ENCODE peak calls at places on chromosomes 16 and 17, in four cellular contexts. J is osteocyte, C is Calu3, N is RWPE1. W is an unnamed sample.

GRCh38 chr17:67386965-67387551 is 10.0 kb downstream of the PITPNC1 start:
- DNase-seq in J (no peak), C (peak; percentile 78), N (no peak), W (peak; percentile 37)

GRCh38 chr17:44331249-44331760 is 6.7 kb upstream of the SLC25A39 start:
- DNase-seq in J (no peak), C (peak; percentile 91), N (no peak), W (peak; percentile 59)

GRCh38 chr16:70380205-70380918 is 33.7 kb downstream of the DDX19A start:
- DNase-seq in J (peak; percentile 95), C (peak; percentile 68), N (peak; percentile 67), W (peak; percentile 82)

GRCh38 chr16:8678068-8678927 is 3.9 kb downstream of the ABAT start:
- DNase-seq in J (no peak), C (no peak), N (peak; percentile 90), W (peak; percentile 52)

GRCh38 chr16:29198731-29199521 is 207.6 kb downstream of the NPIPB11 start:
- DNase-seq in J (peak; percentile 80), C (no peak), N (no peak), W (no peak)

GRCh38 chr17:49528966-49529365 is 33.9 kb downstream of the NGFR start:
- DNase-seq in J (no peak), C (no peak), N (no peak), W (no peak)

GRCh38 chr16:82936941-82937551 is 310.3 kb downstream of the CDH13 start:
- DNase-seq in J (no peak), C (no peak), N (peak; percentile 13), W (no peak)

GRCh38 chr16:30658731-30659506 is 688 bp downstream of the FBRS start:
- DNase-seq in J (peak; percentile 91), C (peak; percentile 83), N (peak; percentile 87), W (peak; percentile 94)

GRCh38 chr17:32445075-32445427 is 741 bp downstream of the PSMD11 start:
- DNase-seq in J (no peak), C (peak; percentile 44), N (peak; percentile 78), W (peak; percentile 60)

GRCh38 chr16:8949536-8950418 is 13.9 kb downstream of the USP7 start:
- DNase-seq in J (no peak), C (no peak), N (no peak), W (no peak)

GRCh38 chr16:21950782-21951521 is 2.2 kb upstream of the UQCRC2 start:
- DNase-seq in J (no peak), C (peak; percentile 40), N (peak; percentile 26), W (peak; percentile 22)

GRCh38 chr17:67751101-67752074 is 33.7 kb downstream of the NOL11 start:
- DNase-seq in J (peak; percentile 80), C (no peak), N (peak; percentile 18), W (no peak)

GRCh38 chr16:3611145-3611977 is at the start of gene SLX4:
- DNase-seq in J (peak; percentile 98), C (peak; percentile 95), N (peak; percentile 99), W (peak; percentile 78)
- TF ChIP-seq CTCF in J (no peak), C (no peak), N (no peak), W (no peak)

GRCh38 chr16:66512589-66513404 is 37.1 kb downstream of the TK2 start:
- DNase-seq in J (no peak), C (peak; percentile 66), N (no peak), W (peak; percentile 26)

GRCh38 chr16:66517586-66518263 is 32.2 kb downstream of the TK2 start:
- DNase-seq in J (no peak), C (no peak), N (no peak), W (no peak)

GRCh38 chr16:66516808-66517585 is 32.9 kb downstream of the TK2 start:
- DNase-seq in J (peak; percentile 91), C (peak; percentile 98), N (peak; percentile 96), W (peak; percentile 98)

GRCh38 chr16:66516172-66516807 is 33.6 kb downstream of the TK2 start:
- DNase-seq in J (no peak), C (peak; percentile 35), N (no peak), W (no peak)

DNA sequence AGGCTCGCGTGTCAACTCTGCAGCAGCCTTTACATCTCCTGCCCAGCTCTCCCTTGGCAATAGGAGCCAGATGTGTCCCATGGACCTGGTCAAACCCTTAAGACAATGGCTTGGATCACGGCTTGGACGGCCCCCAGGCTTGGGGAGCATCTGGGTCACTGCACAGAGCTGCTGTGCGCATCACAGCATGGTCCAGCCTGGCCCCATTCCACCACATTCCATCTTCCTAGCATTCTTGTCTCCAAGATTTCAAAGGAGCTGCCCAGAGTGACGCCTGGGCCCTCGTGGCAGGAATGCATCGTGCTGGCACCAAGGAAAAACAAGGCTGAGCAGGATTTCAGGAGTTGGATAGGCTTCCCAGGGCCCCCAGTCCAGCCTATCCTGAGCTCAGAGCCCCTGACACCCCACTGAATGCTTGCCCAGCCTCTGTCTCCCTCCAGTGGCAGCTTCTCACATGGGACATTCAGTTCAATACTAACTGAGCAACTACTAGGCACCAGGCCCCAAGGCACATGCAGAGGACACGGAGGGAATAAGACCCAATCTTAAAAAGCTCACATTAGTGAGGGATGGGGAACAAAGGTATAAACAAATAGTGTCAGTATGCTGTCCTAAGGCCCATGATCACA is 34.3 kb downstream of the TK2 start:
- DNase-seq in J (no peak), C (peak; percentile 62), N (no peak), W (peak; percentile 76)
- TF ChIP-seq CTCF in J (peak; percentile 56), C (peak; percentile 34), N (no peak), W (peak; percentile 84)

GRCh38 chr16:3980311-3981111 is 100.0 kb upstream of the CREBBP start:
- DNase-seq in J (no peak), C (no peak), N (peak; percentile 39), W (peak; percentile 65)

GRCh38 chr16:3982216-3982615 is 101.7 kb upstream of the CREBBP start:
- DNase-seq in J (no peak), C (no peak), N (no peak), W (no peak)

GRCh38 chr16:3986235-3986544 is 105.7 kb upstream of the CREBBP start:
- DNase-seq in J (no peak), C (no peak), N (no peak), W (no peak)

GRCh38 chr16:3984111-3985060 is 103.9 kb upstream of the CREBBP start:
- DNase-seq in J (no peak), C (no peak), N (no peak), W (no peak)

DNA sequence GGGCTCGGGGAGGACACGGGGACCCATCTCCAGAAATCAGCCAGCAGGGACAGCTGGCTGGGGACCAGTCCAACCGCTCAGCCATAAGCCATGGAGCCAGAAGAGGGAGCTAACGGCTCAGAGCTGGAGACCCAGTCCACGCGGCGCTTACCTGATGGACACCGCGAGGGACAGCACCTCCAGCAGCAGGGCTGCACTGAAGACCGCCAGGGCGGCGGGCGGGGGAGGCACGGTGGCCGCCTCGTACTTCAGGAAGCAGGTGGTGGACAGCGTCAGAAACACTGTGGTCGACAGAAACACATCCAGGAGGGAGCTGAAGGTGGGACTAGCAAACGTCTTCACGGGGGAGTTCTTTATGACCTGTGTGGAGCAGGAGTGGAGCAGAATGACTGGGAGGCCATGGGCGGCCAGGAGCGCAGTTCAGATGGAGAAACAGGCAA is 102.6 kb upstream of the CREBBP start:
- DNase-seq in J (no peak), C (peak; percentile 92), N (peak; percentile 80), W (peak; percentile 53)
- TF ChIP-seq CTCF in J (peak; percentile 82), C (peak; percentile 86), N (peak; percentile 82), W (peak; percentile 79)

GRCh38 chr17:64236827-64237403 is 26.1 kb downstream of the TEX2 start:
- DNase-seq in J (no peak), C (peak; percentile 22), N (no peak), W (no peak)
- TF ChIP-seq CTCF in J (peak; percentile 39), C (no peak), N (no peak), W (peak; percentile 63)

GRCh38 chr17:39235555-39236221 is 9.9 kb upstream of the STAC2 start:
- DNase-seq in J (no peak), C (peak; percentile 88), N (peak; percentile 54), W (peak; percentile 51)
- TF ChIP-seq CTCF in J (peak; percentile 65), C (peak; percentile 100), N (peak; percentile 67), W (peak; percentile 81)

GRCh38 chr17:45423936-45424335 is 8.7 kb downstream of the ARHGAP27 start:
- DNase-seq in J (no peak), C (no peak), N (no peak), W (no peak)
- TF ChIP-seq CTCF in J (no peak), C (no peak), N (no peak), W (no peak)

W was measured in HFFc6.